ENCODE peak calls at places on chromosomes 2 and 18, in four cellular contexts. M is IMR-90, G is Karpas-422, C is upper lobe of left lung. T is an unnamed sample. For H3K4me1, the result is how much of the 10 kb centered on the place peaks cover.

GRCh38 chr18:6203791-6204190 is 210.9 kb downstream of the L3MBTL4 start:
- DNase-seq in M (no peak), G (no peak), C (peak), T (no peak)

GRCh38 chr2:9398881-9399805 is 24.2 kb downstream of the ITGB1BP1 start:
- DNase-seq in M (no peak), G (no peak), C (peak), T (no peak)

GRCh38 chr18:63207154-63207790 is 112.3 kb downstream of the BCL2 start:
- DNase-seq in M (no peak), G (no peak), C (peak), T (no peak)

GRCh38 chr18:79546781-79547272 is 132.8 kb upstream of the CTDP1 start:
- DNase-seq in M (no peak), G (no peak), C (peak), T (no peak)

GRCh38 chr2:20326163-20326780 is 24.4 kb downstream of the PUM2 start:
- DNase-seq in M (peak), G (peak), C (no peak), T (peak)

GRCh38 chr2:55875434-55876135 is 48.0 kb downstream of the EFEMP1 start:
- DNase-seq in M (peak), G (no peak), C (no peak), T (no peak)

GRCh38 chr2:236375973-236376476 is 111.8 kb upstream of the ASB18 start:
- DNase-seq in M (no peak), G (no peak), C (no peak), T (no peak)

GRCh38 chr18:3037423-3037915 is 24.5 kb upstream of the LPIN2 start:
- DNase-seq in M (peak), G (no peak), C (no peak), T (no peak)

GRCh38 chr2:9806656-9807055 is 36.6 kb upstream of the TAF1B start:
- DNase-seq in M (no peak), G (no peak), C (no peak), T (no peak)

GRCh38 chr2:16038586-16038985 is 98.2 kb downstream of the MYCN start:
- DNase-seq in M (no peak), G (no peak), C (peak), T (no peak)

GRCh38 chr2:20291106-20291564 is 59.5 kb downstream of the PUM2 start:
- DNase-seq in M (peak), G (peak), C (no peak), T (no peak)

GRCh38 chr18:79246309-79247108 is 149.2 kb upstream of the NFATC1 start:
- DNase-seq in M (peak), G (peak), C (peak), T (peak)

GRCh38 chr2:38932586-38932985 is 42.9 kb downstream of the ARHGEF33 start:
- DNase-seq in M (peak), G (no peak), C (no peak), T (no peak)

GRCh38 chr2:69139778-69140177 is 126.8 kb downstream of the ANTXR1 start:
- DNase-seq in M (no peak), G (no peak), C (no peak), T (no peak)

GRCh38 chr2:239543696-239544095 is 142.9 kb upstream of the HDAC4 start:
- DNase-seq in M (no peak), G (no peak), C (no peak), T (no peak)

GRCh38 chr2:157628282-157628531 is 457 bp downstream of the ACVR1C start:
- DNase-seq in M (no peak), G (no peak), C (no peak), T (no peak)

GRCh38 chr2:241108271-241109209 is 6.5 kb upstream of the MTERF4 start:
- DNase-seq in M (no peak), G (no peak), C (peak), T (peak)

GRCh38 chr2:28544405-28544914 is 48.6 kb downstream of the PLB1 start:
- DNase-seq in M (no peak), G (no peak), C (no peak), T (peak)

GRCh38 chr18:57989536-57989935 is 54.5 kb upstream of the NEDD4L start:
- DNase-seq in M (no peak), G (no peak), C (no peak), T (no peak)

GRCh38 chr2:178327516-178327915 is 123.5 kb downstream of the PRKRA start:
- DNase-seq in M (peak), G (no peak), C (no peak), T (no peak)

GRCh38 chr2:6723865-6724571 is 141.7 kb downstream of the CMPK2 start:
- DNase-seq in M (no peak), G (no peak), C (no peak), T (no peak)

GRCh38 chr2:211745295-211746097 is 793.1 kb downstream of the ERBB4 start:
- DNase-seq in M (peak), G (peak), C (no peak), T (no peak)

GRCh38 chr2:230525682-230526081 is 109.7 kb downstream of the SP100 start:
- DNase-seq in M (no peak), G (no peak), C (no peak), T (no peak)

GRCh38 chr18:13253786-13254755 is 35.5 kb downstream of the LDLRAD4 start:
- DNase-seq in M (no peak), G (peak), C (no peak), T (no peak)

GRCh38 chr2:164625378-164625971 is 4.2 kb upstream of the GRB14 start:
- DNase-seq in M (no peak), G (no peak), C (no peak), T (no peak)

GRCh38 chr18:21826196-21826595 is 85.6 kb downstream of the MIB1 start:
- DNase-seq in M (peak), G (no peak), C (no peak), T (no peak)

GRCh38 chr2:69535739-69536374 is 98.6 kb upstream of the NFU1 start:
- DNase-seq in M (no peak), G (no peak), C (no peak), T (no peak)

GRCh38 chr18:70636991-70637390 is 348.1 kb downstream of the SOCS6 start:
- DNase-seq in M (no peak), G (no peak), C (no peak), T (no peak)

GRCh38 chr2:75523313-75524275 is 37.1 kb downstream of the EVA1A start:
- DNase-seq in M (peak), G (no peak), C (no peak), T (no peak)

GRCh38 chr2:73468376-73468775 is 82.7 kb downstream of the ALMS1 start:
- DNase-seq in M (no peak), G (no peak), C (no peak), T (no peak)

GRCh38 chr2:32479224-32479623 is 122.4 kb downstream of the BIRC6 start:
- DNase-seq in M (peak), G (no peak), C (no peak), T (no peak)

GRCh38 chr18:79480171-79480981 is 84.6 kb downstream of the NFATC1 start:
- DNase-seq in M (no peak), G (no peak), C (peak), T (no peak)

GRCh38 chr2:229598227-229598626 is 116.1 kb downstream of the DNER start:
- DNase-seq in M (no peak), G (no peak), C (no peak), T (no peak)

GRCh38 chr2:229719926-229720652 is 5.7 kb upstream of the DNER start:
- DNase-seq in M (peak), G (no peak), C (no peak), T (no peak)

GRCh38 chr2:126790987-126791780 is 107.5 kb upstream of the TEX51 start:
- DNase-seq in M (no peak), G (no peak), C (no peak), T (no peak)

GRCh38 chr18:7452331-7452730 is 114.8 kb upstream of the PTPRM start:
- DNase-seq in M (peak), G (peak), C (no peak), T (no peak)

GRCh38 chr2:4354678-4355077 is 651.3 kb downstream of the DCDC2C start:
- DNase-seq in M (no peak), G (peak), C (peak), T (no peak)

GRCh38 chr18:50356036-50356945 is 18.6 kb upstream of the SKA1 start:
- DNase-seq in M (no peak), G (no peak), C (no peak), T (no peak)

GRCh38 chr2:233976087-233976486 is 58.9 kb downstream of the TRPM8 start:
- DNase-seq in M (no peak), G (no peak), C (no peak), T (no peak)
- H3K4me1 ChIP-seq in M (under half), G (under half), C (under half), T (under half)

GRCh38 chr2:119421731-119422130 is 9.9 kb upstream of the TMEM37 start:
- DNase-seq in M (no peak), G (no peak), C (no peak), T (no peak)

GRCh38 chr2:119422521-119422920 is 9.1 kb upstream of the TMEM37 start:
- DNase-seq in M (no peak), G (no peak), C (no peak), T (no peak)

GRCh38 chr2:119424284-119425118 is 7.2 kb upstream of the TMEM37 start:
- DNase-seq in M (no peak), G (no peak), C (no peak), T (no peak)

GRCh38 chr2:119423811-119424210 is 7.8 kb upstream of the TMEM37 start:
- DNase-seq in M (no peak), G (no peak), C (no peak), T (no peak)

GRCh38 chr2:119423041-119423440 is 8.6 kb upstream of the TMEM37 start:
- DNase-seq in M (no peak), G (no peak), C (no peak), T (no peak)
- H3K27ac ChIP-seq in M (no peak), G (no peak), C (no peak), T (no peak)

DNA sequence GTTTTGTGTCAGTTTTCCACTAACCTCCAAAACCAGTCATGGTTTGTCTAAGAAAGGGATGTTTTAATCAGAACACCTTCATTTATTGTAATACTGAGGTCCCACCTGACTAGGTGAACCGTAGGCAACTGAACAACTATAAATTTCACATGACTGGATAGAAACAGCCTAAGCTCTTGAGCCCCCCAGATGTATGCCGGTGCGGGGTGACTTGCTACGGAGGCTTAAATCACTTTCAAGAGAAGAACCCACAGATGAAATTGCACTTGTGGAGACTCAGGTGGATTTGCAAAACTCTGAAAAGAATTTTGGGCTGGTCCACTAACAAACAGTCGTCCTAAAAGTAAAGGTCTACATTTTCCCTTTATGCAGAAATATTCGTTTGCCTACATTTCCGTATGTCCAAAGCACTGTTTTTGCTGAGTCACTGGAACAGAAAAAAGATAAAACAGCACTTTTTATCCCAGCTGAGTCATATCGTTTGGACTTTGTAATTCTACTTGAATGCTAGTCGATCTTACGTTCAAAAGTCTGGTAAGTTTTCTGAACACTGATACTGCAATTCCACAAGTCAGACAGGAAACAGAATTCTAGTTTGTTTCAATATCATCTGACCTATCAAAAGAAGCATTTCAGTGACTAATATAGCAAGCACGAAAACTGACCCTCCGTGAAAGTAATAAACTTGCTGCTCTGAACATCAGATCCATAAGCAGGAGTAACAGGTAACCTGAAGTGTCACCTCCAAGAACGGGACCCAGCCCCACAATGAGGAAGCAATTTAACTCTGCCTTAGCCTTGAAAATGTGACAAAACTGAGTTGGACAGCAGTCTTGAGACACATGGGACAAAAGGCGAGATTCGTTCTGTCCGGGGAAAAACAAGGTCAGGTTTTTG is 18.1 kb downstream of the ZNF516 start:
- DNase-seq in M (peak), G (peak), C (no peak), T (no peak)
- H3K4me3 ChIP-seq in M (peak), G (no peak), C (no peak), T (no peak)

DNA sequence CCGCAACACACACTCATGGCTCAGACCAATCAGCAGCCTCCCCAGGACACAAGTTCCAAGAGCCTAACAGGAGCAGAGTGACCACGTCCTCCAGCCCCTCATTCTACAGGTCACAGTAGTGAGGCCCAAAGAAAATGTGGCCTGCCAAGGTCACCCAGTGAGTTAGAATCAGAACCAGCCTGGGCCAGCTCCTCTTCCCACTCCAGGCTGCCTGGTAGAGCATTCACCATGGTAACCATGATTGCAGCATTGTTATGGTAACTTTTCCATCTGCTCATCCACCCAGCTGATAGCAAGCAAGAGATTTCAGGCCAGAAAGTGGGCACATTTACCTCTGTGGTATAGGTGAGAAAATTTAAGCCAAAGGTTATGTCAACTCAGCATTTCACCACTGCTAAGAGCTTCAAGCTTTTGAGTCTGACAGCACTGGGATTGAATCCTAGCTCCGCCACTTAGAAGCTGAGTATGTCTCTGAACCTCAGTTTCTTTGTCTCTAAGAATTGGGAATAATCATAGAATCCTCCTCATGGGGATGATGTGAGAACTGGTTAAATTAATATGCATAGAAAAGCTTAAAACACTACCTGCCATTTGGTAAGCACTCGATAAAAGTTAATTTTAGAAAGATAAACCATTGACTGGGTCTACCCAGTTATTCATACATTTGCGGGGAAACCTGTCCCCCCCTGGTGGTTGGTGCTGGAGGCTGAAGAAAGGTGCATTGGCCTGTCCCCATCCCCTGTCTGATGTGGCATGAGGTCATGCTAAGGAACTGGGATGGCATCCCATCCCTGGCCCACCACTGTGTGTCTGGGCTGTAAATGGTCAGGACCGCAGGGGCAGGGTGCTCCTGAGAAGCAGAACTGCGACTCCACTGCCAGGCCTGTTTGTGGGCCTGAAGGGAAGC is 181.5 kb downstream of the KLHL29 start:
- DNase-seq in M (peak), G (peak), C (no peak), T (no peak)
- H3K4me1 ChIP-seq in M (under half), G (under half), C (under half), T (under half)

GRCh38 chr18:48161911-48162698 is 231.6 kb upstream of the SMAD2 start:
- DNase-seq in M (no peak), G (no peak), C (no peak), T (no peak)
- H3K27ac ChIP-seq in M (no peak), G (no peak), C (peak), T (no peak)

GRCh38 chr18:9147440-9148238 is 11.1 kb downstream of the ANKRD12 start:
- DNase-seq in M (peak), G (peak), C (no peak), T (peak)
- H3K4me3 ChIP-seq in M (no peak), G (no peak), C (no peak), T (no peak)

GRCh38 chr2:109214651-109215371 is 85.8 kb downstream of the SH3RF3 start:
- DNase-seq in M (no peak), G (no peak), C (no peak), T (no peak)

GRCh38 chr2:109216332-109216731 is 87.3 kb downstream of the SH3RF3 start:
- DNase-seq in M (no peak), G (no peak), C (no peak), T (no peak)

GRCh38 chr2:109212836-109213563 is 84.0 kb downstream of the SH3RF3 start:
- DNase-seq in M (no peak), G (no peak), C (no peak), T (peak)

GRCh38 chr2:109215866-109216265 is 86.9 kb downstream of the SH3RF3 start:
- DNase-seq in M (no peak), G (no peak), C (no peak), T (no peak)

GRCh38 chr2:109213646-109214417 is 84.8 kb downstream of the SH3RF3 start:
- DNase-seq in M (peak), G (peak), C (no peak), T (peak)
- H3K4me1 ChIP-seq in M (under half), G (half or more), C (half or more), T (half or more)

T was measured in CD8-positive, alpha-beta memory T cell.